ENCODE peak calls at places on chromosomes 16 and 17, in ten cellular contexts. U, T, G, C, H, Y, V, P, J and O are unnamed samples.
A peak's percentile ranks its signal among the peaks of the same experiment; 100 is the strongest.

GRCh38 chr16:89122322-89122831 is 28.7 kb downstream of the ACSF3 start:
- DNase-seq in U (no peak), T (peak; percentile 73), G (peak; percentile 68), C (no peak), H (no peak), Y (no peak), V (no peak), P (no peak), J (no peak), O (no peak)

GRCh38 chr16:22023505-22023904 is 15.6 kb downstream of the MOSMO start:
- DNase-seq in U (peak; percentile 41), T (no peak), G (no peak), C (no peak), H (no peak), Y (no peak), V (no peak), P (no peak), J (no peak), O (no peak)

GRCh38 chr17:37392024-37392590 is 14.5 kb downstream of the ACACA start:
- DNase-seq in U (no peak), T (no peak), G (no peak), C (no peak), H (peak; percentile 71), Y (peak; percentile 92), V (peak; percentile 85), P (no peak), J (no peak), O (peak; percentile 80)

GRCh38 chr17:80416940-80417293 is 1.9 kb downstream of the ENDOV start:
- DNase-seq in U (no peak), T (no peak), G (no peak), C (no peak), H (no peak), Y (no peak), V (no peak), P (no peak), J (no peak), O (no peak)

GRCh38 chr16:27417047-27417671 is 15.2 kb downstream of the IL21R start:
- DNase-seq in U (no peak), T (no peak), G (peak; percentile 11), C (no peak), H (no peak), Y (no peak), V (no peak), P (no peak), J (no peak), O (no peak)

GRCh38 chr17:79066963-79067362 is 7.7 kb upstream of the ENGASE start:
- DNase-seq in U (no peak), T (no peak), G (no peak), C (no peak), H (no peak), Y (no peak), V (no peak), P (no peak), J (no peak), O (no peak)

GRCh38 chr17:38908676-38909181 is 16.7 kb upstream of the LASP1NB start:
- DNase-seq in U (no peak), T (no peak), G (no peak), C (no peak), H (no peak), Y (no peak), V (no peak), P (no peak), J (no peak), O (no peak)

GRCh38 chr16:23031508-23032098 is 117.6 kb downstream of the USP31 start:
- DNase-seq in U (no peak), T (no peak), G (no peak), C (no peak), H (no peak), Y (no peak), V (no peak), P (no peak), J (no peak), O (no peak)

GRCh38 chr16:49972280-49972679 is 52.7 kb upstream of the CNEP1R1 start:
- DNase-seq in U (no peak), T (no peak), G (no peak), C (no peak), H (no peak), Y (no peak), V (no peak), P (no peak), J (no peak), O (no peak)

GRCh38 chr16:91484-91883 is 13.5 kb downstream of the MPG start:
- DNase-seq in U (peak; percentile 67), T (peak; percentile 48), G (no peak), C (no peak), H (no peak), Y (no peak), V (peak; percentile 33), P (no peak), J (no peak), O (no peak)

GRCh38 chr17:39094607-39095308 is 56.7 kb downstream of the PLXDC1 start:
- DNase-seq in U (no peak), T (no peak), G (no peak), C (no peak), H (no peak), Y (peak; percentile 20), V (no peak), P (no peak), J (no peak), O (no peak)

GRCh38 chr17:6505425-6506142 is 50.8 kb downstream of the PITPNM3 start:
- DNase-seq in U (peak; percentile 47), T (no peak), G (no peak), C (no peak), H (peak; percentile 44), Y (peak; percentile 51), V (peak; percentile 76), P (no peak), J (no peak), O (no peak)

GRCh38 chr17:70871180-70871818 is 702.0 kb downstream of the KCNJ2 start:
- DNase-seq in U (no peak), T (no peak), G (no peak), C (no peak), H (no peak), Y (no peak), V (no peak), P (no peak), J (no peak), O (no peak)

GRCh38 chr17:72056727-72057290 is 64.0 kb upstream of the SOX9 start:
- DNase-seq in U (no peak), T (no peak), G (no peak), C (no peak), H (no peak), Y (no peak), V (no peak), P (peak; percentile 24), J (no peak), O (no peak)
- TF ChIP-seq CTCF in U (no peak), T (no peak), G (no peak), C (no peak), H (no peak), Y (no peak), V (no peak), P (no peak), J (no peak), O (no peak)

GRCh38 chr17:75668489-75668888 is 1.4 kb downstream of the SAP30BP start:
- DNase-seq in U (no peak), T (no peak), G (no peak), C (no peak), H (no peak), Y (no peak), V (no peak), P (no peak), J (no peak), O (no peak)
- H3K4me3 ChIP-seq in U (no peak overlapping the region), T (no peak overlapping the region), G (no peak overlapping the region), C (peak overlapping the region; percentile 97), H (peak overlapping the region; percentile 99), Y (peak overlapping the region; percentile 96), V (peak overlapping the region; percentile 87), P (no peak overlapping the region), J (peak overlapping the region; percentile 97), O (peak overlapping the region; percentile 100)

GRCh38 chr17:73955616-73956015 is 247.9 kb upstream of the RPL38 start:
- DNase-seq in U (no peak), T (peak; percentile 8), G (no peak), C (no peak), H (no peak), Y (no peak), V (no peak), P (no peak), J (no peak), O (no peak)

GRCh38 chr17:73956169-73956568 is 247.3 kb upstream of the RPL38 start:
- DNase-seq in U (no peak), T (no peak), G (no peak), C (no peak), H (no peak), Y (no peak), V (no peak), P (no peak), J (no peak), O (no peak)

GRCh38 chr17:73958453-73958852 is 245.0 kb upstream of the RPL38 start:
- DNase-seq in U (no peak), T (no peak), G (no peak), C (no peak), H (no peak), Y (no peak), V (no peak), P (no peak), J (no peak), O (no peak)

GRCh38 chr17:73957564-73957963 is 245.9 kb upstream of the RPL38 start:
- DNase-seq in U (no peak), T (no peak), G (no peak), C (peak; percentile 58), H (no peak), Y (no peak), V (no peak), P (no peak), J (no peak), O (no peak)

DNA sequence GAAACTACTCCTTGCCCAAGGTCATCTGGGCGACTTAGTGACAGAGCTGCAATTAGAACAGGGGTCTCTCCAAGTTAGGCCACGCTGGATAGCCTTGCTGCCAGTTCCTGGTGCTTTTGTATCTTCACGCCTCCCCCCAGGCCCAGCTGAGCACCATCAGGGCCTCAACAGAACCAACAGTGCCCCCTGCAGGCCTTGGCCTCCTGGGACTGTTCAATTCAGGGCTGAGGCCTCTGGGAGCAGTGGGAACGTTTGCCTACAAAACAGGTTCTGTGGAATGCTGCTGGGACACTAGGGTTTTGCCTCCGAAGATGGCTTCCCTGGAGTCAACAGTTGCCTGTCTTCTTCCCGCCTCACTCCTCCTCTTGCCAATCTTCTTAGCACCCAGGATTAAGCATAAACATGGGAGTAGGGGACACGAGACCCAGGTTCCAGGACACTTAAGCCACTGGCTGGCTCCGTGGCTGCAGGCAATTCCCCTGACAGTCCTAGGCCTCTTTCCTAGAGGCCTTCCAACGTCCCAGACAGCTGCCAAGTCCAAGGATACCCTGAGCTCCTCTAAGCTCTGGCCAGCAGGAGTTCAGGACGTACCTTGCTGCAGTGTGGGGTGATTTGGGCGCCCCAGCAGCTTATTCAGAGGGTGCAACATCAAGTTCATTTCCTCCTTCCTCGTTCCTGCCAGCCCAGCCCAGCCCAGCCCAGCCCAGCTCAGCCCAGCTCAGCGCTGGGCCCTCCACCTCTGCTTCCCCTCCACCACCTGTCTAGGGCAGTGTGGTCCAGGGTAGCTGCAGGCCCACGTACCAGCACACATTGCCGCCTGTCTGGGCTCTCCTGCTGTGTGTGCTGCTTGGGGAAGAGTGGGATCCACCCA is 246.6 kb upstream of the RPL38 start:
- DNase-seq in U (peak; percentile 32), T (peak; percentile 59), G (peak; percentile 40), C (peak; percentile 89), H (peak; percentile 14), Y (no peak), V (peak; percentile 7), P (peak; percentile 69), J (no peak), O (no peak)
- TF ChIP-seq CTCF in U (peak; percentile 46), T (no peak), G (peak; percentile 18), C (no peak), H (peak; percentile 52), Y (peak; percentile 19), V (peak; percentile 32), P (peak; percentile 51), J (peak; percentile 12), O (peak; percentile 27)

GRCh38 chr17:43906951-43907424 is 348 bp downstream of the MPP2 start:
- DNase-seq in U (no peak), T (no peak), G (no peak), C (no peak), H (no peak), Y (no peak), V (no peak), P (no peak), J (no peak), O (no peak)
- H3K4me3 ChIP-seq in U (no peak overlapping the region), T (peak overlapping the region; percentile 76), G (peak overlapping the region; percentile 22), C (peak overlapping the region; percentile 66), H (peak overlapping the region; percentile 73), Y (peak overlapping the region; percentile 56), V (peak overlapping the region; percentile 68), P (peak overlapping the region; percentile 35), J (peak overlapping the region; percentile 88), O (peak overlapping the region; percentile 74)